ENCODE peak calls at places on chromosome 10, in six cellular contexts. N is B cell, S is neural crest cell, E is cardiac muscle cell, O is NCI-H748 treated with DMSO at 0.1 percent for 48 hours, H is HuH-7.5. I is an unnamed sample.

GRCh38 chr10:63267414-63268138 is 134.4 kb downstream of the NRBF2 start:
- DNase-seq in S (no peak), E (peak; percentile 65), O (no peak), N (no peak), H (no peak), I (peak; percentile 89)

GRCh38 chr10:110867807-110868465 is 3.8 kb upstream of the PDCD4 start:
- DNase-seq in S (no peak), E (no peak), H (no peak), N (no peak), O (no peak), I (peak; percentile 25)

GRCh38 chr10:114499120-114499519 is 94.8 kb upstream of the AFAP1L2 start:
- DNase-seq in E (no peak), S (no peak), O (no peak), N (no peak), H (no peak), I (no peak)

GRCh38 chr10:74586088-74586585 is 240.3 kb upstream of the KAT6B start:
- DNase-seq in N (no peak), E (peak; percentile 13), S (no peak), O (no peak), H (no peak), I (no peak)

GRCh38 chr10:112565434-112566053 is 118.5 kb downstream of the VTI1A start:
- DNase-seq in S (peak; percentile 59), E (peak; percentile 79), O (peak; percentile 33), N (no peak), H (peak; percentile 33), I (peak; percentile 72)

GRCh38 chr10:129193148-129193547 is 273.9 kb upstream of the MGMT start:
- DNase-seq in S (no peak), N (no peak), H (no peak), O (no peak), E (no peak), I (no peak)

GRCh38 chr10:124217031-124217430 is 123.6 kb upstream of the CHST15 start:
- DNase-seq in E (no peak), S (no peak), O (no peak), H (no peak), N (no peak), I (no peak)

GRCh38 chr10:1142596-1142995 is 86.4 kb downstream of the WDR37 start:
- DNase-seq in O (no peak), E (no peak), H (no peak), N (no peak), S (no peak), I (no peak)

GRCh38 chr10:125472037-125472607 is 210.8 kb downstream of the TEX36 start:
- DNase-seq in N (no peak), S (no peak), E (no peak), O (no peak), H (no peak), I (no peak)

GRCh38 chr10:102595293-102595692 is 49.0 kb upstream of the TRIM8 start:
- DNase-seq in H (no peak), S (no peak), O (no peak), E (no peak), N (no peak), I (no peak)

GRCh38 chr10:8133146-8133545 is 78.7 kb downstream of the GATA3 start:
- DNase-seq in H (no peak), N (no peak), O (no peak), E (no peak), S (no peak), I (no peak)

GRCh38 chr10:17410907-17411306 is 43.5 kb downstream of the ST8SIA6 start:
- DNase-seq in S (no peak), E (no peak), N (no peak), H (no peak), O (no peak), I (no peak)

GRCh38 chr10:71743099-71743838 is 23.7 kb upstream of the C10orf105 start:
- DNase-seq in S (no peak), H (no peak), E (no peak), O (no peak), N (no peak), I (no peak)

GRCh38 chr10:94002156-94002555 is 8.4 kb downstream of the PLCE1 start:
- DNase-seq in O (no peak), S (no peak), N (no peak), E (no peak), H (no peak), I (no peak)